ENCODE peak calls at places on chromosomes 5 and 9, in five cellular contexts. One of them, this sample, is unnamed.

GRCh38 chr9:135639196-135639595 is at the start of gene GLT6D1:
- DNase-seq in naive thymus-derived CD4-positive, alpha-beta T cell: no peak
- DNase-seq in thyroid gland: no peak
- DNase-seq in epithelial cell of prostate: no peak
- DNase-seq in CD8-positive, alpha-beta T cell: no peak
- DNase-seq in this sample: no peak

GRCh38 chr9:92634712-92635605 is 35.0 kb downstream of the IPPK start:
- DNase-seq in CD8-positive, alpha-beta T cell: peak; percentile 34
- DNase-seq in thyroid gland: peak; percentile 53
- DNase-seq in epithelial cell of prostate: no peak
- DNase-seq in naive thymus-derived CD4-positive, alpha-beta T cell: peak; percentile 24
- DNase-seq in this sample: no peak

GRCh38 chr5:140631831-140632365 is 1.1 kb downstream of the CD14 start:
- DNase-seq in epithelial cell of prostate: no peak
- DNase-seq in thyroid gland: peak; percentile 58
- DNase-seq in CD8-positive, alpha-beta T cell: peak; percentile 7
- DNase-seq in naive thymus-derived CD4-positive, alpha-beta T cell: peak; percentile 31
- DNase-seq in this sample: no peak

GRCh38 chr9:87954230-87954629 is 20.1 kb downstream of the CDK20 start:
- DNase-seq in naive thymus-derived CD4-positive, alpha-beta T cell: no peak
- DNase-seq in thyroid gland: no peak
- DNase-seq in epithelial cell of prostate: no peak
- DNase-seq in CD8-positive, alpha-beta T cell: no peak
- DNase-seq in this sample: no peak

GRCh38 chr5:132457371-132458225 is 33.0 kb downstream of the IRF1 start:
- DNase-seq in epithelial cell of prostate: no peak
- DNase-seq in CD8-positive, alpha-beta T cell: no peak
- DNase-seq in naive thymus-derived CD4-positive, alpha-beta T cell: peak; percentile 44
- DNase-seq in thyroid gland: no peak
- DNase-seq in this sample: no peak

GRCh38 chr9:98191615-98192502 is 578 bp downstream of the CORO2A start:
- DNase-seq in CD8-positive, alpha-beta T cell: no peak
- DNase-seq in thyroid gland: peak; percentile 70
- DNase-seq in epithelial cell of prostate: no peak
- DNase-seq in naive thymus-derived CD4-positive, alpha-beta T cell: peak; percentile 46
- DNase-seq in this sample: no peak

GRCh38 chr5:86546582-86546981 is 71.2 kb upstream of the COX7C start:
- DNase-seq in CD8-positive, alpha-beta T cell: no peak
- DNase-seq in thyroid gland: no peak
- DNase-seq in naive thymus-derived CD4-positive, alpha-beta T cell: no peak
- DNase-seq in epithelial cell of prostate: no peak
- DNase-seq in this sample: no peak

GRCh38 chr5:149144637-149145036 is 3.3 kb downstream of the ABLIM3 start:
- DNase-seq in CD8-positive, alpha-beta T cell: no peak
- DNase-seq in thyroid gland: no peak
- DNase-seq in naive thymus-derived CD4-positive, alpha-beta T cell: no peak
- DNase-seq in epithelial cell of prostate: no peak
- DNase-seq in this sample: no peak

GRCh38 chr5:68683632-68684035 is 410.2 kb upstream of the SLC30A5 start:
- DNase-seq in epithelial cell of prostate: peak; percentile 97
- DNase-seq in thyroid gland: peak; percentile 56
- DNase-seq in naive thymus-derived CD4-positive, alpha-beta T cell: no peak
- DNase-seq in CD8-positive, alpha-beta T cell: no peak
- DNase-seq in this sample: peak; percentile 78

GRCh38 chr9:131068076-131068816 is 28.1 kb upstream of the AIF1L start:
- DNase-seq in CD8-positive, alpha-beta T cell: no peak
- DNase-seq in naive thymus-derived CD4-positive, alpha-beta T cell: no peak
- DNase-seq in epithelial cell of prostate: no peak
- DNase-seq in thyroid gland: peak; percentile 73
- DNase-seq in this sample: no peak

GRCh38 chr5:173973614-173973969 is 15.4 kb upstream of the C5orf47 start:
- DNase-seq in epithelial cell of prostate: no peak
- DNase-seq in naive thymus-derived CD4-positive, alpha-beta T cell: no peak
- DNase-seq in thyroid gland: peak; percentile 76
- DNase-seq in CD8-positive, alpha-beta T cell: no peak
- DNase-seq in this sample: no peak

GRCh38 chr5:56735845-56736641 is 79.3 kb upstream of the MAP3K1 start:
- DNase-seq in thyroid gland: no peak
- DNase-seq in CD8-positive, alpha-beta T cell: no peak
- DNase-seq in epithelial cell of prostate: no peak
- DNase-seq in naive thymus-derived CD4-positive, alpha-beta T cell: no peak
- DNase-seq in this sample: no peak

GRCh38 chr5:79069488-79070001 is at the start of the genes BHMT2 and DMGDH:
- DNase-seq in thyroid gland: peak; percentile 60
- DNase-seq in epithelial cell of prostate: no peak
- DNase-seq in naive thymus-derived CD4-positive, alpha-beta T cell: no peak
- DNase-seq in CD8-positive, alpha-beta T cell: no peak
- DNase-seq in this sample: no peak

GRCh38 chr5:110663525-110663924 is 62.9 kb downstream of the TMEM232 start:
- DNase-seq in CD8-positive, alpha-beta T cell: no peak
- DNase-seq in epithelial cell of prostate: no peak
- DNase-seq in naive thymus-derived CD4-positive, alpha-beta T cell: no peak
- DNase-seq in thyroid gland: no peak
- DNase-seq in this sample: no peak

GRCh38 chr9:4788703-4789102 is 4.0 kb upstream of the RCL1 start:
- DNase-seq in thyroid gland: no peak
- DNase-seq in naive thymus-derived CD4-positive, alpha-beta T cell: no peak
- DNase-seq in epithelial cell of prostate: no peak
- DNase-seq in CD8-positive, alpha-beta T cell: no peak
- DNase-seq in this sample: no peak

GRCh38 chr5:9670371-9670770 is 40.2 kb upstream of the TAS2R1 start:
- DNase-seq in thyroid gland: no peak
- DNase-seq in epithelial cell of prostate: no peak
- DNase-seq in CD8-positive, alpha-beta T cell: no peak
- DNase-seq in naive thymus-derived CD4-positive, alpha-beta T cell: no peak
- DNase-seq in this sample: no peak

GRCh38 chr5:125038477-125038876 is 292.0 kb upstream of the ZNF608 start:
- DNase-seq in thyroid gland: peak; percentile 86
- DNase-seq in epithelial cell of prostate: no peak
- DNase-seq in naive thymus-derived CD4-positive, alpha-beta T cell: no peak
- DNase-seq in CD8-positive, alpha-beta T cell: no peak
- DNase-seq in this sample: no peak

GRCh38 chr5:146813748-146814147 is 64.8 kb downstream of the PPP2R2B start:
- DNase-seq in thyroid gland: no peak
- DNase-seq in CD8-positive, alpha-beta T cell: no peak
- DNase-seq in epithelial cell of prostate: no peak
- DNase-seq in naive thymus-derived CD4-positive, alpha-beta T cell: no peak
- DNase-seq in this sample: no peak

GRCh38 chr5:17441351-17441750 is 56.7 kb upstream of the TAF11L2 start:
- DNase-seq in epithelial cell of prostate: no peak
- DNase-seq in naive thymus-derived CD4-positive, alpha-beta T cell: no peak
- DNase-seq in thyroid gland: no peak
- DNase-seq in CD8-positive, alpha-beta T cell: no peak
- DNase-seq in this sample: no peak

GRCh38 chr5:173515526-173515925 is 100.9 kb downstream of the BOD1 start:
- DNase-seq in epithelial cell of prostate: peak; percentile 14
- DNase-seq in thyroid gland: no peak
- DNase-seq in naive thymus-derived CD4-positive, alpha-beta T cell: no peak
- DNase-seq in CD8-positive, alpha-beta T cell: no peak
- DNase-seq in this sample: no peak

GRCh38 chr5:25963251-25964008 is 1075.0 kb downstream of the CDH9 start:
- DNase-seq in epithelial cell of prostate: no peak
- DNase-seq in CD8-positive, alpha-beta T cell: no peak
- DNase-seq in naive thymus-derived CD4-positive, alpha-beta T cell: no peak
- DNase-seq in thyroid gland: no peak
- DNase-seq in this sample: no peak

GRCh38 chr9:130866474-130866965 is 30.1 kb downstream of the QRFP start:
- DNase-seq in epithelial cell of prostate: peak; percentile 67
- DNase-seq in CD8-positive, alpha-beta T cell: peak; percentile 15
- DNase-seq in naive thymus-derived CD4-positive, alpha-beta T cell: peak; percentile 31
- DNase-seq in thyroid gland: peak; percentile 68
- DNase-seq in this sample: peak; percentile 87

GRCh38 chr9:122190597-122191381 is 31.1 kb downstream of the MORN5 start:
- DNase-seq in thyroid gland: no peak
- DNase-seq in naive thymus-derived CD4-positive, alpha-beta T cell: no peak
- DNase-seq in CD8-positive, alpha-beta T cell: no peak
- DNase-seq in epithelial cell of prostate: no peak
- DNase-seq in this sample: no peak

GRCh38 chr5:170757182-170757601 is 26.3 kb upstream of the GABRP start:
- DNase-seq in epithelial cell of prostate: no peak
- DNase-seq in thyroid gland: no peak
- DNase-seq in CD8-positive, alpha-beta T cell: no peak
- DNase-seq in naive thymus-derived CD4-positive, alpha-beta T cell: no peak
- DNase-seq in this sample: no peak

GRCh38 chr5:141848771-141849370 is 29.3 kb downstream of the PCDH1 start:
- DNase-seq in naive thymus-derived CD4-positive, alpha-beta T cell: no peak
- DNase-seq in CD8-positive, alpha-beta T cell: no peak
- DNase-seq in epithelial cell of prostate: peak; percentile 93
- DNase-seq in thyroid gland: peak; percentile 59
- DNase-seq in this sample: peak; percentile 73

GRCh38 chr9:86545085-86545484 is 190.9 kb upstream of the TUT7 start:
- DNase-seq in epithelial cell of prostate: no peak
- DNase-seq in naive thymus-derived CD4-positive, alpha-beta T cell: no peak
- DNase-seq in thyroid gland: no peak
- DNase-seq in CD8-positive, alpha-beta T cell: no peak
- DNase-seq in this sample: no peak

GRCh38 chr9:95808001-95808400 is 67.5 kb upstream of the ERCC6L2 start:
- DNase-seq in CD8-positive, alpha-beta T cell: no peak
- DNase-seq in thyroid gland: no peak
- DNase-seq in epithelial cell of prostate: no peak
- DNase-seq in naive thymus-derived CD4-positive, alpha-beta T cell: no peak
- DNase-seq in this sample: no peak

GRCh38 chr5:173265433-173265832 is 30.4 kb upstream of the NKX2-5 start:
- DNase-seq in naive thymus-derived CD4-positive, alpha-beta T cell: no peak
- DNase-seq in thyroid gland: no peak
- DNase-seq in epithelial cell of prostate: no peak
- DNase-seq in CD8-positive, alpha-beta T cell: no peak
- DNase-seq in this sample: no peak

GRCh38 chr9:104858271-104858670 is 69.7 kb downstream of the ABCA1 start:
- DNase-seq in epithelial cell of prostate: no peak
- DNase-seq in naive thymus-derived CD4-positive, alpha-beta T cell: no peak
- DNase-seq in thyroid gland: peak; percentile 45
- DNase-seq in CD8-positive, alpha-beta T cell: no peak
- DNase-seq in this sample: peak; percentile 50

GRCh38 chr5:76391014-76391413 is 12.1 kb upstream of the IQGAP2 start:
- DNase-seq in thyroid gland: no peak
- DNase-seq in epithelial cell of prostate: no peak
- DNase-seq in CD8-positive, alpha-beta T cell: peak; percentile 10
- DNase-seq in naive thymus-derived CD4-positive, alpha-beta T cell: no peak
- DNase-seq in this sample: no peak

GRCh38 chr5:35781181-35781580 is 75.5 kb upstream of the IL7R start:
- DNase-seq in CD8-positive, alpha-beta T cell: no peak
- DNase-seq in epithelial cell of prostate: no peak
- DNase-seq in naive thymus-derived CD4-positive, alpha-beta T cell: no peak
- DNase-seq in thyroid gland: no peak
- DNase-seq in this sample: no peak

GRCh38 chr5:116738948-116739339 is 164.3 kb upstream of the SEMA6A start:
- DNase-seq in epithelial cell of prostate: no peak
- DNase-seq in naive thymus-derived CD4-positive, alpha-beta T cell: no peak
- DNase-seq in thyroid gland: no peak
- DNase-seq in CD8-positive, alpha-beta T cell: no peak
- DNase-seq in this sample: no peak

GRCh38 chr9:101485873-101486692 is 47.6 kb upstream of the RNF20 start:
- DNase-seq in thyroid gland: peak; percentile 4
- DNase-seq in naive thymus-derived CD4-positive, alpha-beta T cell: no peak
- DNase-seq in epithelial cell of prostate: no peak
- DNase-seq in CD8-positive, alpha-beta T cell: no peak
- DNase-seq in this sample: no peak

GRCh38 chr9:77649109-77649812 is 1.1 kb upstream of the GNA14 start:
- DNase-seq in thyroid gland: no peak
- DNase-seq in naive thymus-derived CD4-positive, alpha-beta T cell: no peak
- DNase-seq in CD8-positive, alpha-beta T cell: no peak
- DNase-seq in epithelial cell of prostate: no peak
- DNase-seq in this sample: no peak

GRCh38 chr9:69197687-69198086 is 23.6 kb downstream of the TJP2 start:
- DNase-seq in thyroid gland: peak; percentile 50
- DNase-seq in epithelial cell of prostate: no peak
- DNase-seq in naive thymus-derived CD4-positive, alpha-beta T cell: no peak
- DNase-seq in CD8-positive, alpha-beta T cell: no peak
- DNase-seq in this sample: no peak

GRCh38 chr5:8807636-8808035 is 738.2 kb downstream of the SEMA5A start:
- DNase-seq in epithelial cell of prostate: no peak
- DNase-seq in thyroid gland: no peak
- DNase-seq in naive thymus-derived CD4-positive, alpha-beta T cell: no peak
- DNase-seq in CD8-positive, alpha-beta T cell: no peak
- DNase-seq in this sample: no peak

GRCh38 chr5:41527201-41527779 is 16.9 kb upstream of the PLCXD3 start:
- DNase-seq in naive thymus-derived CD4-positive, alpha-beta T cell: no peak
- DNase-seq in thyroid gland: no peak
- DNase-seq in CD8-positive, alpha-beta T cell: no peak
- DNase-seq in epithelial cell of prostate: peak; percentile 86
- DNase-seq in this sample: no peak

GRCh38 chr9:137295313-137296213 is 6.5 kb downstream of the NRARP start:
- DNase-seq in epithelial cell of prostate: no peak
- DNase-seq in CD8-positive, alpha-beta T cell: peak; percentile 22
- DNase-seq in naive thymus-derived CD4-positive, alpha-beta T cell: no peak
- DNase-seq in thyroid gland: peak; percentile 22
- DNase-seq in this sample: no peak

This sample was measured in keratinocyte.